ENCODE peak calls at places on chromosomes 13 and 19, in eight cellular contexts. E, A, S, D, W, L, C and U are unnamed samples.

GRCh38 chr19:53982056-53982455 is 9.4 kb upstream of the CACNG6 start:
- DNase-seq in S (no peak), C (no peak), E (no peak), D (no peak), A (no peak), L (no peak), W (peak; percentile 38), U (no peak)

GRCh38 chr19:29715695-29716581 is 877 bp upstream of the C19orf12 start:
- DNase-seq in D (peak; percentile 6), A (no peak), E (peak; percentile 46), C (no peak), S (peak; percentile 14), W (no peak), L (no peak), U (no peak)

GRCh38 chr13:106376411-106377112 is 158.9 kb downstream of the EFNB2 start:
- DNase-seq in E (peak; percentile 96), W (no peak), L (peak; percentile 98), D (peak; percentile 95), A (no peak), C (no peak), S (peak; percentile 99), U (no peak)

GRCh38 chr13:35039012-35039411 is 96.9 kb downstream of the NBEA start:
- DNase-seq in W (no peak), E (no peak), D (no peak), S (no peak), L (no peak), C (no peak), A (no peak), U (peak; percentile 13)

GRCh38 chr13:76519685-76520084 is 366.5 kb downstream of the KCTD12 start:
- DNase-seq in S (no peak), C (no peak), W (no peak), A (no peak), E (no peak), L (no peak), D (no peak), U (no peak)

GRCh38 chr13:21016487-21016886 is 44.9 kb downstream of the LATS2 start:
- DNase-seq in W (no peak), S (peak; percentile 54), E (no peak), L (no peak), A (no peak), D (no peak), C (no peak), U (no peak)

GRCh38 chr13:84609716-84610115 is 727.4 kb upstream of the SLITRK1 start:
- DNase-seq in D (peak; percentile 87), E (peak; percentile 24), W (no peak), C (no peak), L (peak; percentile 48), S (peak; percentile 52), A (no peak), U (no peak)

GRCh38 chr13:32246468-32246867 is 68.7 kb downstream of the ZAR1L start:
- DNase-seq in D (peak; percentile 63), C (peak; percentile 54), S (peak; percentile 89), A (no peak), W (peak; percentile 77), L (peak; percentile 71), E (peak; percentile 86), U (peak; percentile 57)

GRCh38 chr13:40178130-40178529 is 488.3 kb downstream of the FOXO1 start:
- DNase-seq in S (no peak), E (no peak), C (no peak), D (no peak), L (no peak), A (no peak), W (no peak), U (no peak)

GRCh38 chr13:52695856-52696255 is 43.2 kb downstream of the SUGT1 start:
- DNase-seq in C (no peak), A (no peak), D (peak; percentile 79), S (peak; percentile 75), E (peak; percentile 65), W (no peak), L (peak; percentile 27), U (no peak)

GRCh38 chr19:40742477-40742876 is 7.8 kb downstream of the ACTMAP start:
- DNase-seq in A (no peak), E (no peak), W (no peak), C (no peak), L (no peak), D (no peak), S (no peak), U (no peak)

GRCh38 chr19:51259348-51260245 is 8.7 kb downstream of the SIGLECL1 start:
- DNase-seq in L (peak; percentile 37), D (peak; percentile 24), S (peak; percentile 67), E (peak; percentile 54), C (peak; percentile 12), W (peak; percentile 66), A (no peak), U (no peak)

GRCh38 chr13:78382481-78382880 is 220.9 kb downstream of the POU4F1 start:
- DNase-seq in D (no peak), S (no peak), L (no peak), W (no peak), E (no peak), C (peak; percentile 13), A (no peak), U (no peak)

GRCh38 chr19:40279761-40280607 is 5.2 kb downstream of the AKT2 start:
- DNase-seq in L (no peak), A (no peak), D (no peak), W (no peak), C (no peak), S (peak; percentile 38), E (no peak), U (no peak)

GRCh38 chr19:42122691-42123607 is 9.3 kb downstream of the POU2F2 start:
- DNase-seq in L (no peak), E (peak; percentile 43), S (no peak), D (no peak), A (no peak), C (no peak), W (no peak), U (no peak)

GRCh38 chr19:55152017-55152416 is 3.0 kb upstream of the TNNT1 start:
- DNase-seq in A (no peak), W (no peak), D (no peak), S (no peak), E (no peak), L (no peak), C (no peak), U (no peak)

GRCh38 chr19:17902701-17903100 is 30.1 kb upstream of the CCDC124 start:
- DNase-seq in C (no peak), W (no peak), D (peak; percentile 76), A (no peak), L (peak; percentile 18), E (peak; percentile 56), S (peak; percentile 86), U (no peak)

GRCh38 chr13:37457594-37457993 is 141.0 kb downstream of the POSTN start:
- DNase-seq in E (peak; percentile 79), W (no peak), D (peak; percentile 14), A (no peak), L (no peak), C (no peak), S (peak; percentile 23), U (no peak)

GRCh38 chr13:105679832-105680231 is 855.6 kb downstream of the EFNB2 start:
- DNase-seq in W (no peak), E (no peak), D (no peak), A (no peak), S (no peak), L (no peak), C (no peak), U (no peak)

GRCh38 chr19:46410205-46411087 is 2.9 kb downstream of the CCDC8 start:
- DNase-seq in E (no peak), W (no peak), A (no peak), L (no peak), S (no peak), D (no peak), C (no peak), U (no peak)

GRCh38 chr13:22945321-22946226 is 235.2 kb upstream of the SGCG start:
- DNase-seq in E (no peak), C (no peak), S (no peak), W (no peak), L (no peak), A (no peak), D (no peak), U (no peak)

GRCh38 chr19:44754743-44755066 is 6.2 kb downstream of the BCL3 start:
- DNase-seq in W (no peak), E (no peak), C (no peak), D (no peak), A (no peak), S (no peak), L (no peak), U (no peak)

GRCh38 chr13:91020635-91021034 is 326.9 kb upstream of the MIR17HG start:
- DNase-seq in S (no peak), A (no peak), C (no peak), E (no peak), D (no peak), W (no peak), L (no peak), U (no peak)

GRCh38 chr13:91017669-91018053 is 329.8 kb upstream of the MIR17HG start:
- DNase-seq in L (no peak), A (no peak), E (peak; percentile 5), W (no peak), S (no peak), D (peak; percentile 25), C (no peak), U (peak; percentile 34)

GRCh38 chr13:91014696-91015095 is 332.8 kb upstream of the MIR17HG start:
- DNase-seq in A (no peak), C (no peak), L (no peak), E (no peak), D (no peak), S (peak; percentile 12), W (no peak), U (no peak)

GRCh38 chr13:91017031-91017668 is 330.3 kb upstream of the MIR17HG start:
- DNase-seq in D (peak; percentile 61), W (peak; percentile 60), A (no peak), E (peak; percentile 46), S (peak; percentile 67), C (no peak), L (peak; percentile 23), U (no peak)
- TF ChIP-seq CTCF in D (peak; percentile 82), W (peak; percentile 86), A (peak; percentile 39), E (peak; percentile 65), S (peak; percentile 86), C (peak; percentile 56), L (peak; percentile 85), U (peak; percentile 80)

GRCh38 chr19:19426216-19426615 is 20.7 kb downstream of the GATAD2A start:
- DNase-seq in W (no peak), E (no peak), S (no peak), A (no peak), L (no peak), C (no peak), D (no peak), U (no peak)
- TF ChIP-seq CTCF in W (no peak), E (no peak), S (no peak), A (no peak), L (no peak), C (no peak), D (no peak), U (no peak)

GRCh38 chr13:50801087-50801931 is 42.2 kb downstream of the DLEU7 start:
- DNase-seq in L (peak; percentile 71), E (peak; percentile 90), S (peak; percentile 90), A (no peak), C (peak; percentile 73), W (peak; percentile 74), D (peak; percentile 77), U (peak; percentile 44)
- TF ChIP-seq CTCF in L (peak; percentile 84), E (peak; percentile 71), S (peak; percentile 90), A (peak; percentile 78), C (peak; percentile 80), W (peak; percentile 64), D (peak; percentile 86), U (peak; percentile 75)

GRCh38 chr13:112443191-112444000 is 67.2 kb downstream of the SPACA7 start:
- DNase-seq in W (peak; percentile 64), E (no peak), C (no peak), A (no peak), D (no peak), S (peak; percentile 6), L (no peak), U (no peak)
- TF ChIP-seq CTCF in W (no peak), E (peak; percentile 47), C (peak; percentile 41), A (no peak), D (peak; percentile 21), S (peak; percentile 54), L (peak; percentile 59), U (no peak)